ENCODE peak calls at places on chromosomes 3 and 15, in seven cellular contexts. F is spleen, A is fibroblast of pulmonary artery, N is AG09319, W is GM06990, I is H9, Q is pancreas. K is an unnamed sample.

GRCh38 chr3:14646589-14647413 is 4.8 kb upstream of the CCDC174 start:
- DNase-seq in I (peak; percentile 44), F (no peak), W (no peak), A (no peak), N (no peak), Q (no peak), K (no peak)

GRCh38 chr3:63847718-63848450 is 15.7 kb downstream of the THOC7 start:
- DNase-seq in Q (no peak), W (no peak), A (no peak), F (no peak), N (no peak), I (no peak), K (no peak)

GRCh38 chr3:122251428-122251827 is 68.0 kb downstream of the CASR start:
- DNase-seq in N (no peak), A (no peak), W (no peak), Q (no peak), I (no peak), F (no peak), K (no peak)

GRCh38 chr15:38217181-38217580 is 35.5 kb upstream of the SPRED1 start:
- DNase-seq in A (peak; percentile 64), N (no peak), Q (no peak), F (no peak), W (no peak), I (no peak), K (no peak)

GRCh38 chr3:107833046-107833445 is 257.8 kb downstream of the CD47 start:
- DNase-seq in Q (no peak), A (peak; percentile 10), I (no peak), W (no peak), N (no peak), F (no peak), K (no peak)

GRCh38 chr3:137992592-137992991 is 17.4 kb upstream of the CLDN18 start:
- DNase-seq in I (no peak), A (peak; percentile 15), F (no peak), N (no peak), W (no peak), Q (no peak), K (no peak)

GRCh38 chr3:126485956-126486884 is 10.5 kb upstream of the ZXDC start:
- DNase-seq in I (no peak), A (no peak), F (peak; percentile 69), Q (peak; percentile 38), W (no peak), N (no peak), K (no peak)

GRCh38 chr15:85543741-85544155 is 163.3 kb downstream of the AKAP13 start:
- DNase-seq in N (no peak), A (no peak), I (peak; percentile 55), Q (peak; percentile 89), F (peak; percentile 92), W (no peak), K (no peak)

GRCh38 chr3:132723551-132723950 is 1.3 kb upstream of the NPHP3 start:
- DNase-seq in N (no peak), Q (no peak), A (no peak), F (no peak), I (no peak), W (no peak), K (no peak)

GRCh38 chr3:132723024-132723462 is 834 bp upstream of the NPHP3 start:
- DNase-seq in F (no peak), N (no peak), Q (no peak), W (no peak), I (no peak), A (no peak), K (peak; percentile 37)

GRCh38 chr3:132726341-132726823 is 4.2 kb upstream of the NPHP3 start:
- DNase-seq in N (no peak), A (peak; percentile 51), F (no peak), Q (no peak), W (peak; percentile 2), I (no peak), K (peak; percentile 40)

GRCh38 chr3:132721479-132722164 is 587 bp downstream of the NPHP3 start:
- DNase-seq in F (peak; percentile 89), Q (peak; percentile 92), N (no peak), A (peak; percentile 76), I (peak; percentile 73), W (peak; percentile 12), K (no peak)

GRCh38 chr3:132722165-132723023 is at the start of gene NPHP3:
- DNase-seq in N (peak; percentile 98), F (peak; percentile 99), Q (peak; percentile 98), I (peak; percentile 99), W (peak; percentile 93), A (peak; percentile 98), K (peak; percentile 99)
- TF ChIP-seq CTCF in N (no peak), F (no peak), Q (no peak), I (no peak), W (no peak), A (no peak), K (no peak)

DNA sequence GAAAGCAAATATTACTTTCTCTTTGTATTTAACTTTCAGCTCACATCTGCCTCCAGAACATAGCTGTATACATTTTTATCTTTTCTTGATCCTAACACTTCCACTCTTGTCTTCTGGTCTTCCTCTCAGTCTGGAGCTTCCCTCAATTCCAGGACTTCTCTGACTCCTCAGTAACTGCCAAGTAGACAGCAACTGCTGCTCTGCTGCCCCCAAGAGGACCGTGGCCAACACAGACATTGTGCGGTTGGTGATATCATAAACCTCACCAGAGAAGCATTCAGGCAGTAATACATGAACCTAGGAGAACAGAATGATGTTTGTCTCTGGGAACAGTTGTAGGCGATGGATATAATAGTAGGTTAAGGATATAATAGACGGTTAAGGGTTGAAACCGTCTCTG is 45.2 kb upstream of the FGF12 start:
- DNase-seq in A (peak; percentile 39), N (no peak), I (peak; percentile 63), Q (no peak), W (no peak), F (no peak), K (peak; percentile 30)
- TF ChIP-seq CTCF in A (peak; percentile 58), N (no peak), I (peak; percentile 82), Q (no peak), W (peak; percentile 60), F (no peak), K (no peak)

GRCh38 chr15:74229686-74230085 is 6.4 kb upstream of the CCDC33 start:
- DNase-seq in N (no peak), I (no peak), W (no peak), Q (peak; percentile 20), F (no peak), A (no peak), K (no peak)

GRCh38 chr15:74225928-74226327 is 10.2 kb upstream of the CCDC33 start:
- DNase-seq in Q (no peak), N (no peak), I (no peak), A (no peak), W (no peak), F (no peak), K (no peak)

GRCh38 chr15:74228723-74229081 is 7.4 kb upstream of the CCDC33 start:
- DNase-seq in N (no peak), W (no peak), Q (peak; percentile 27), I (no peak), F (no peak), A (peak; percentile 28), K (no peak)

GRCh38 chr15:74226761-74227540 is 9.2 kb upstream of the CCDC33 start:
- DNase-seq in I (no peak), N (no peak), A (no peak), Q (peak; percentile 6), F (no peak), W (no peak), K (no peak)

DNA sequence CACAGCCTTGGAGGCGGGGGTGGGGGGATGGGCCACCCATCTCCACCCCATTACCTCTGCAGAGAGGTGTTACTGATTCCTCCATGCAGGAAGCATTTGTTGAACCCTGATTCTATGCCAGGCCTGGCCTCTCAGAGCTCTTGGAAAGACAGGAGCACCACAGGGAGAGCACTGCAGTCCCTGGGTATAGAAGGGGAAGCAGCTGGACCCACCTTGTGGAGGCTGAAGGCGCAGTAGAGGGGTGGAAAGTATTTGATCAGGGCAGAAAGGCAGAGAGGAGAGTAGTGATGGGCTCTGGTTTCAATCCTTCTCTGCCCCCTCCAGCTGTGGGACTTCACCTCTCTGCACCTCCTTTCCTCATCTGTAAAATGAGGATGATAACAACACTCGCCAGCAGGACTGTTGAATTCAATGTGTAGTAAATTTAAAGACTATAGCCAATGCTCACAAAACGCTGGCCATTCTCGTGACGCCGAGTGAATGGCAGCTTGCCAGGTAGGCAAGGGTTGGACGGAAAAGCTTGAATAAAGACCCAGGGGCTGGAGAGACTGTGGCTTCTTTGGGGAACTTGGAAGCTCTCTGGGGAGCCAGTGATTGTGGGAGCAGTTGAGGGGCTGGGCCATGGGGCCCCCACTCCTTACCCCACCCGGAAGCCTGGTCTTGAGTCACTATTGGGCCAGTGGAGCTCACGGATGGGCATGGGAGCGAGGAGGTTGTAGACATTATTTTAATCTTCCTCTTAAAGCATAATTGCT is 8.0 kb upstream of the CCDC33 start:
- DNase-seq in A (peak; percentile 53), F (no peak), N (no peak), Q (peak; percentile 11), W (no peak), I (no peak), K (no peak)
- TF ChIP-seq CTCF in A (no peak), F (no peak), N (no peak), Q (no peak), W (no peak), I (no peak), K (no peak)

GRCh38 chr15:45635191-45635638 is 386 bp downstream of the SQOR start:
- DNase-seq in A (peak; percentile 18), I (peak; percentile 53), F (peak; percentile 94), N (no peak), Q (peak; percentile 91), W (no peak), K (no peak)
- TF ChIP-seq CTCF in A (peak; percentile 39), I (peak; percentile 64), F (peak; percentile 39), N (peak; percentile 45), Q (no peak), W (peak; percentile 82), K (peak; percentile 69)

GRCh38 chr3:100370751-100371150 is 30.1 kb downstream of the TOMM70 start:
- DNase-seq in Q (no peak), I (no peak), W (no peak), F (no peak), A (no peak), N (no peak), K (no peak)
- TF ChIP-seq CTCF in Q (no peak), I (no peak), W (no peak), F (no peak), A (no peak), N (no peak), K (no peak)

DNA sequence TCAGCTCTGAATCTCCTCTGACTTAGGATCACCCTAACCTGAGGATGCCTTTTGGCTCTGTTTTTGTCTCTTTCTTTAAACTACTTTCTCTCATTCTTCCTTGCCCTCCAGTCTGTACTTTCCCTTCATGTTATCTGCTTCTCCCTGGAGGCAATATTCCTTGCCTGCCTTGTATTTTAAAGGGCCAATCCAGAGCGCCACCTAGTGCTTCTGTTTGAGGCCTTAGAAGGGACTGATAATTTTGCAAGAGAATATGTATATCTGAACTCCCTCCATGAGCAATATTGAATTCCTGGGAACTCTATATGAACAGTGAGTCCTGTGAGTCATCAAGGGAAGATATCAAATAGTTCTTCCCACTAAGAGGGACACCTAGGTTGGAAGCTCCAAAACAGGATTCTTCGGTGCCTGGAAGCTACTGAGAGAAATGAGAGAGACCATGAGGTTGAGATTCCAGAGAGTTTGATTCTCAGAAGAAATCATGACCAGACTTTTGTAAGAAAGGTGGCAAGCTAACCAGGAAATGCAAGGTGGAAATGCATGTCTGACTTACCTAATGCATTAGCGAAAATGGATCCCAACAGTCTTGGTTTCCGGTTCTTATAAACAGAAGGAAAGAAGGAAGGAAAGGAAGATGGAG is 203.8 kb upstream of the CD96 start:
- DNase-seq in N (peak; percentile 61), F (no peak), W (no peak), A (peak; percentile 89), I (peak; percentile 55), Q (no peak), K (peak; percentile 28)
- TF ChIP-seq CTCF in N (peak; percentile 88), F (no peak), W (peak; percentile 71), A (peak; percentile 91), I (peak; percentile 89), Q (no peak), K (peak; percentile 56)

GRCh38 chr3:192514754-192515660 is 212.3 kb downstream of the FGF12 start:
- DNase-seq in Q (peak; percentile 88), I (peak; percentile 89), F (peak; percentile 74), N (no peak), A (no peak), W (peak; percentile 11), K (no peak)
- TF ChIP-seq CTCF in Q (peak; percentile 27), I (peak; percentile 72), F (no peak), N (no peak), A (no peak), W (no peak), K (no peak)